ENCODE peak calls at places on chromosomes 13 and 19, in five cellular contexts. P is SK-N-MC, G is hepatocyte, Q is endothelial cell of umbilical vein, A is PC-9. J is an unnamed sample.

GRCh38 chr13:62130016-62130970 is 714.6 kb upstream of the PCDH20 start:
- DNase-seq in P (no peak), G (no peak), Q (no peak), A (no peak), J (no peak)

GRCh38 chr19:46724468-46724867 is 7.6 kb upstream of the PRKD2 start:
- DNase-seq in P (no peak), G (no peak), Q (no peak), A (peak), J (no peak)

GRCh38 chr19:33740811-33741396 is 55.8 kb upstream of the KCTD15 start:
- DNase-seq in P (peak), G (peak), Q (peak), A (no peak), J (peak)

GRCh38 chr19:51439021-51439465 is 19.2 kb downstream of the SIGLEC8 start:
- DNase-seq in P (no peak), G (no peak), Q (no peak), A (no peak), J (peak)

GRCh38 chr19:31504221-31504620 is 155.0 kb upstream of the TSHZ3 start:
- DNase-seq in P (no peak), G (no peak), Q (no peak), A (no peak), J (no peak)

GRCh38 chr19:17648097-17648660 is 40.0 kb downstream of the UNC13A start:
- DNase-seq in P (no peak), G (no peak), Q (no peak), A (no peak), J (no peak)

GRCh38 chr13:63274772-63275171 is 1859.1 kb upstream of the PCDH20 start:
- DNase-seq in P (no peak), G (no peak), Q (no peak), A (no peak), J (no peak)

GRCh38 chr13:40477623-40478608 is 188.5 kb downstream of the FOXO1 start:
- DNase-seq in P (no peak), G (no peak), Q (peak), A (no peak), J (no peak)

GRCh38 chr19:17611462-17612244 is 56.2 kb downstream of the COLGALT1 start:
- DNase-seq in P (no peak), G (no peak), Q (no peak), A (no peak), J (no peak)

GRCh38 chr19:4363571-4364304 is 20.4 kb downstream of the MPND start:
- DNase-seq in P (no peak), G (no peak), Q (no peak), A (no peak), J (no peak)

GRCh38 chr19:33280351-33280921 is 21.9 kb downstream of the CEBPA start:
- DNase-seq in P (no peak), G (no peak), Q (no peak), A (no peak), J (no peak)

GRCh38 chr13:31987535-31988170 is 43.9 kb upstream of the FRY start:
- DNase-seq in P (no peak), G (no peak), Q (no peak), A (no peak), J (no peak)

GRCh38 chr19:49333426-49334288 is 1.5 kb upstream of the CD37 start:
- DNase-seq in P (no peak), G (no peak), Q (no peak), A (no peak), J (no peak)

GRCh38 chr19:55156202-55157063 is 1.1 kb downstream of the TNNI3 start:
- DNase-seq in P (peak), G (peak), Q (no peak), A (no peak), J (peak)

GRCh38 chr13:50355797-50356196 is 340.6 kb downstream of the KCNRG start:
- DNase-seq in P (no peak), G (no peak), Q (no peak), A (no peak), J (no peak)

GRCh38 chr13:32117696-32118095 is 86.1 kb downstream of the FRY start:
- DNase-seq in P (no peak), G (no peak), Q (no peak), A (no peak), J (no peak)

GRCh38 chr13:77698211-77699058 is 948 bp downstream of the SLAIN1 start:
- DNase-seq in P (no peak), G (peak), Q (peak), A (no peak), J (no peak)

GRCh38 chr19:55342044-55342531 is 2.4 kb downstream of the KMT5C start:
- DNase-seq in P (no peak), G (no peak), Q (no peak), A (no peak), J (no peak)

GRCh38 chr19:9914001-9914314 is 22.4 kb downstream of the OLFM2 start:
- DNase-seq in P (no peak), G (no peak), Q (no peak), A (no peak), J (no peak)

GRCh38 chr19:45999653-46000121 is 4.4 kb downstream of the CCDC61 start:
- DNase-seq in P (no peak), G (peak), Q (no peak), A (no peak), J (no peak)

GRCh38 chr13:59728896-59729545 is 434.7 kb downstream of the DIAPH3 start:
- DNase-seq in P (no peak), G (no peak), Q (no peak), A (no peak), J (no peak)

GRCh38 chr13:73000027-73000674 is 58.7 kb upstream of the KLF5 start:
- DNase-seq in P (no peak), G (peak), Q (peak), A (peak), J (peak)

GRCh38 chr13:67140006-67140405 is 90.1 kb downstream of the PCDH9 start:
- DNase-seq in P (no peak), G (no peak), Q (no peak), A (no peak), J (no peak)

GRCh38 chr13:93080587-93080986 is 146.0 kb upstream of the GPC6 start:
- DNase-seq in P (peak), G (no peak), Q (no peak), A (no peak), J (peak)

GRCh38 chr19:31262673-31263308 is 86.4 kb downstream of the TSHZ3 start:
- DNase-seq in P (no peak), G (no peak), Q (no peak), A (no peak), J (no peak)

GRCh38 chr19:54481326-54481930 is 8.3 kb upstream of the CDC42EP5 start:
- DNase-seq in P (no peak), G (peak), Q (peak), A (peak), J (peak)

GRCh38 chr19:35264281-35265125 is 4.3 kb upstream of the USF2 start:
- DNase-seq in P (no peak), G (no peak), Q (no peak), A (no peak), J (no peak)

DNA sequence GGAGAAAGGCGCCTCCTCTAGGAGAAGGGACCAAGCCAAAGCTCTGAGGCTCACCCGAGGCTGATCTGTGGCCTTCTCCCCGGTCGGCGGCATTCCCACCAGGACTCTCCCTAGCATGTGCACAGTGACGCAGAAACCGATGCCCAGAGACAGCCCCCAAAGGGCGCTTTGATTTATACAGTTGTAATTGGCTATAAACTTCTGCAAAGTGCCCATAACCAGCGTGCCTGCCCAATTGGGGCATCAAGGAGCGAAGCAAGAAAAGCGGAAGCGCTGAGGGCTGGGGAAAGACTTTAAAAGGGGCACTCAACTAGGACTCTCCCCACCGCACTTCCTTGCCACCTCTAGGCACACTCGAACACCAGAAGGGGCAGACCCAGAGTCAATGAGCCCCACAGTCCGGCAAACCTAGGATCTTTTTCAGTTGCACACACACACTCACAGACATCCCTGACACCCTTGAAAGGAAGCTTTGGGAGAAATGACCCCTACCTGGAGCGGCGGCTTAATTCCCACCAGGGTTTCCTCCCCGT is 1.8 kb downstream of the CDX2 start:
- DNase-seq in P (no peak), G (no peak), Q (no peak), A (no peak), J (no peak)
- TF ChIP-seq EZH2 in P (no peak), G (no peak), Q (peak), A (no peak), J (peak)

GRCh38 chr13:46124531-46124966 is 19.7 kb upstream of the CPB2 start:
- DNase-seq in P (no peak), G (no peak), Q (no peak), A (no peak), J (no peak)

GRCh38 chr13:46121597-46122163 is 16.8 kb upstream of the CPB2 start:
- DNase-seq in P (no peak), G (no peak), Q (no peak), A (no peak), J (no peak)

GRCh38 chr13:46119883-46120614 is 15.2 kb upstream of the CPB2 start:
- DNase-seq in P (peak), G (peak), Q (peak), A (peak), J (peak)

GRCh38 chr13:46122304-46122703 is 17.5 kb upstream of the CPB2 start:
- DNase-seq in P (no peak), G (no peak), Q (no peak), A (no peak), J (no peak)

GRCh38 chr13:46121033-46121432 is 16.2 kb upstream of the CPB2 start:
- DNase-seq in P (no peak), G (no peak), Q (no peak), A (no peak), J (peak)
- TF ChIP-seq EZH2 in P (no peak), G (no peak), Q (no peak), A (no peak), J (no peak)

DNA sequence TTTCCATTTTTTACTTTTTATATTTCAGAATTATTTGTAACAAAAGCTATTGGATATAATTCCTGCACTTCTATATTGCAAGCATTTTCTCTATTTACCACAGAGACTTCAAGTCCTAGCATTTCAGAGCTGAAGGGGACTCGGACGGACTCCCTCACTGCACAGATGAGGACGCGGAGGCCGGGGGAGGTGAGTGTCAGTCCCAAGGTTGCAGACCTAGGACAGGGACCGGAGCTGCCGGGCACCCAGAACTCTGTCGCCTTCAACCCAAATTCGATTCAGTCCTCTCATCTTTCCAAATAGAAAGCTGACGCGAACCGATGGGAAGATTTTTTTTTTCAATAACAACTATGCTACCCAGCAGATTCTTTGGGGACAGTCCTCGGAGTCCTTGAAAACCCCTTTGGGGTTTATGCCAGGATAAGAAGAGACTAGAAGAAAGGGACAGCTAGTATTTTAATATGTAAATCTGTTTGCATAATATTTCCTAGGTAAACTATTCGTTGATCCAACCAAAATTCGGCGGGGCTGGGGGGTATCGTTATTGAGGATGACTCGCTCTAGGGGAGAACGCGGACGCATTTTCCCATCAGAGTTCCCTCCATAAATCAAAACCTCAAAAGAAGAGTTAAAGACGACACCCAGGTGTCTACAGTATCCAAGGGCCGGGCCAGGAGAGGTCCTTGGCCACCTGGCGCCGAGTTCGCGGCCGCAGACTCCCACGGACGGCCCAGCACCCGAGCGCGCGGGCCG is 804 bp downstream of the FLT3 start:
- DNase-seq in P (no peak), G (no peak), Q (no peak), A (no peak), J (no peak)
- TF ChIP-seq EZH2 in P (no peak), G (no peak), Q (no peak), A (no peak), J (no peak)

GRCh38 chr19:19223636-19224035 is 11.9 kb downstream of the NCAN start:
- DNase-seq in P (no peak), G (no peak), Q (no peak), A (no peak), J (no peak)

GRCh38 chr19:19226204-19226603 is 14.4 kb downstream of the NCAN start:
- DNase-seq in P (no peak), G (no peak), Q (no peak), A (no peak), J (no peak)

GRCh38 chr19:19226663-19227062 is 14.9 kb downstream of the NCAN start:
- DNase-seq in P (no peak), G (no peak), Q (no peak), A (no peak), J (no peak)

GRCh38 chr19:19224150-19224851 is 12.5 kb downstream of the NCAN start:
- DNase-seq in P (no peak), G (no peak), Q (no peak), A (no peak), J (no peak)

GRCh38 chr19:19224852-19225494 is 13.2 kb downstream of the NCAN start:
- DNase-seq in P (no peak), G (peak), Q (peak), A (peak), J (peak)
- TF ChIP-seq EZH2 in P (no peak), G (no peak), Q (no peak), A (no peak), J (no peak)

GRCh38 chr19:37492213-37492612 is 14.5 kb upstream of the ZNF793 start:
- DNase-seq in P (no peak), G (no peak), Q (no peak), A (no peak), J (no peak)
- TF ChIP-seq EZH2 in P (no peak), G (no peak), Q (no peak), A (no peak), J (no peak)

GRCh38 chr13:20305587-20305986 is 73.5 kb upstream of the GJB6 start:
- DNase-seq in P (no peak), G (no peak), Q (no peak), A (no peak), J (no peak)

GRCh38 chr13:20303636-20304035 is 71.5 kb upstream of the GJB6 start:
- DNase-seq in P (peak), G (no peak), Q (no peak), A (no peak), J (peak)

GRCh38 chr13:20297181-20297580 is 65.1 kb upstream of the GJB6 start:
- DNase-seq in P (no peak), G (no peak), Q (no peak), A (no peak), J (peak)

GRCh38 chr13:20306039-20306438 is 73.9 kb upstream of the GJB6 start:
- DNase-seq in P (no peak), G (no peak), Q (no peak), A (no peak), J (no peak)

GRCh38 chr13:20301391-20302071 is 69.4 kb upstream of the GJB6 start:
- DNase-seq in P (no peak), G (no peak), Q (no peak), A (no peak), J (no peak)
- TF ChIP-seq EZH2 in P (no peak), G (no peak), Q (peak), A (no peak), J (no peak)